ENCODE peak calls at places on chromosomes 6 and 20, in ten cellular contexts. I, U, J, B, X, Q, R, L, M and C are unnamed samples.

GRCh38 chr6:113076116-113076515 is 729.0 kb downstream of the RFPL4B start:
- DNase-seq in I (no peak), U (no peak), J (no peak), B (no peak), X (no peak), Q (no peak), R (no peak), L (no peak), M (no peak), C (no peak)

GRCh38 chr20:18307301-18307700 is 19.0 kb downstream of the ZNF133 start:
- DNase-seq in I (no peak), U (no peak), J (no peak), B (no peak), X (no peak), Q (no peak), R (no peak), L (no peak), M (no peak), C (no peak)

GRCh38 chr6:85065831-85066230 is 301.4 kb upstream of the TBX18 start:
- DNase-seq in I (no peak), U (no peak), J (no peak), B (no peak), X (no peak), Q (no peak), R (no peak), L (no peak), M (no peak), C (no peak)

GRCh38 chr6:149037026-149037734 is 280.3 kb upstream of the TAB2 start:
- DNase-seq in I (no peak), U (no peak), J (no peak), B (peak), X (no peak), Q (peak), R (no peak), L (no peak), M (no peak), C (peak)

GRCh38 chr6:169048185-169048584 is 205.5 kb downstream of the THBS2 start:
- DNase-seq in I (no peak), U (peak), J (no peak), B (no peak), X (no peak), Q (no peak), R (no peak), L (no peak), M (no peak), C (no peak)

GRCh38 chr6:105676837-105677236 is 274.0 kb upstream of the PREP start:
- DNase-seq in I (no peak), U (no peak), J (no peak), B (no peak), X (no peak), Q (no peak), R (no peak), L (no peak), M (no peak), C (no peak)

GRCh38 chr6:24974182-24975171 is 38.7 kb upstream of the RIPOR2 start:
- DNase-seq in I (no peak), U (no peak), J (no peak), B (no peak), X (no peak), Q (no peak), R (no peak), L (peak), M (peak), C (no peak)

GRCh38 chr6:26223213-26223612 is 136.0 kb downstream of the HFE start:
- DNase-seq in I (no peak), U (peak), J (no peak), B (no peak), X (no peak), Q (no peak), R (no peak), L (no peak), M (no peak), C (no peak)

GRCh38 chr6:151082079-151082478 is 157.7 kb upstream of the AKAP12 start:
- DNase-seq in I (no peak), U (no peak), J (no peak), B (no peak), X (no peak), Q (no peak), R (no peak), L (no peak), M (no peak), C (no peak)

GRCh38 chr6:133947302-133947900 is 5.6 kb upstream of the TBPL1 start:
- DNase-seq in I (no peak), U (peak), J (no peak), B (no peak), X (no peak), Q (no peak), R (no peak), L (no peak), M (no peak), C (no peak)

GRCh38 chr6:116280161-116280959 is 630 bp upstream of the TSPYL1 start:
- DNase-seq in I (no peak), U (peak), J (no peak), B (no peak), X (no peak), Q (no peak), R (no peak), L (no peak), M (no peak), C (no peak)

GRCh38 chr6:135503703-135504475 is 6.3 kb upstream of the AHI1 start:
- DNase-seq in I (no peak), U (no peak), J (no peak), B (no peak), X (no peak), Q (no peak), R (no peak), L (no peak), M (no peak), C (no peak)

GRCh38 chr20:3889489-3890409 is 562 bp downstream of the PANK2 start:
- DNase-seq in I (peak), U (peak), J (peak), B (no peak), X (peak), Q (no peak), R (no peak), L (peak), M (peak), C (no peak)

GRCh38 chr6:32568561-32568960 is 21.1 kb downstream of the HLA-DRB1 start:
- DNase-seq in I (no peak), U (no peak), J (no peak), B (no peak), X (no peak), Q (no peak), R (no peak), L (no peak), M (no peak), C (no peak)

GRCh38 chr6:134217110-134217509 is 100.8 kb downstream of the SGK1 start:
- DNase-seq in I (no peak), U (no peak), J (no peak), B (peak), X (no peak), Q (no peak), R (no peak), L (no peak), M (no peak), C (no peak)

GRCh38 chr20:57662313-57663240 is 42.4 kb upstream of the ZBP1 start:
- DNase-seq in I (no peak), U (no peak), J (no peak), B (no peak), X (no peak), Q (no peak), R (no peak), L (no peak), M (no peak), C (no peak)

GRCh38 chr6:30839666-30840065 is 44.7 kb upstream of the DDR1 start:
- DNase-seq in I (no peak), U (no peak), J (no peak), B (no peak), X (no peak), Q (no peak), R (no peak), L (no peak), M (no peak), C (no peak)

GRCh38 chr6:1789092-1789491 is 179.4 kb downstream of the FOXC1 start:
- DNase-seq in I (no peak), U (no peak), J (no peak), B (no peak), X (no peak), Q (no peak), R (no peak), L (no peak), M (no peak), C (no peak)

GRCh38 chr20:21101453-21102251 is 4.5 kb downstream of the LINC00237 start:
- DNase-seq in I (peak), U (peak), J (no peak), B (no peak), X (no peak), Q (no peak), R (no peak), L (no peak), M (peak), C (no peak)

GRCh38 chr6:139539852-139540251 is 165.4 kb upstream of the CITED2 start:
- DNase-seq in I (no peak), U (no peak), J (no peak), B (peak), X (no peak), Q (peak), R (peak), L (no peak), M (no peak), C (no peak)

GRCh38 chr20:57570145-57570850 is 9.4 kb downstream of the PCK1 start:
- DNase-seq in I (no peak), U (peak), J (no peak), B (no peak), X (no peak), Q (no peak), R (no peak), L (no peak), M (no peak), C (no peak)

GRCh38 chr20:6611911-6612614 is 155.4 kb upstream of the BMP2 start:
- DNase-seq in I (no peak), U (no peak), J (no peak), B (no peak), X (no peak), Q (no peak), R (no peak), L (no peak), M (no peak), C (no peak)

GRCh38 chr6:107692351-107692750 is 131.8 kb downstream of the SCML4 start:
- DNase-seq in I (no peak), U (no peak), J (no peak), B (peak), X (no peak), Q (no peak), R (no peak), L (no peak), M (no peak), C (no peak)

GRCh38 chr20:44017905-44018683 is 103.4 kb downstream of the TOX2 start:
- DNase-seq in I (no peak), U (peak), J (no peak), B (peak), X (no peak), Q (peak), R (no peak), L (no peak), M (no peak), C (peak)

GRCh38 chr20:60242836-60243520 is 284.8 kb downstream of the CDH26 start:
- DNase-seq in I (no peak), U (no peak), J (no peak), B (peak), X (no peak), Q (no peak), R (no peak), L (no peak), M (no peak), C (no peak)

GRCh38 chr20:51412333-51412761 is 130.2 kb downstream of the NFATC2 start:
- DNase-seq in I (no peak), U (no peak), J (no peak), B (no peak), X (no peak), Q (no peak), R (no peak), L (no peak), M (no peak), C (peak)

GRCh38 chr20:11170025-11170424 is 496.2 kb upstream of the JAG1 start:
- DNase-seq in I (no peak), U (no peak), J (no peak), B (no peak), X (no peak), Q (no peak), R (no peak), L (no peak), M (no peak), C (no peak)

GRCh38 chr6:100892116-100892515 is 11.0 kb upstream of the ASCC3 start:
- DNase-seq in I (no peak), U (no peak), J (no peak), B (no peak), X (no peak), Q (no peak), R (no peak), L (no peak), M (no peak), C (no peak)

GRCh38 chr6:139325003-139325600 is 33.3 kb upstream of the TXLNB start:
- DNase-seq in I (peak), U (no peak), J (no peak), B (no peak), X (no peak), Q (no peak), R (no peak), L (no peak), M (no peak), C (no peak)

GRCh38 chr6:132218063-132218696 is 183.1 kb downstream of the MOXD1 start:
- DNase-seq in I (peak), U (no peak), J (no peak), B (peak), X (no peak), Q (peak), R (no peak), L (no peak), M (no peak), C (no peak)

GRCh38 chr6:81896561-81896960 is 144.1 kb upstream of the TENT5A start:
- DNase-seq in I (no peak), U (no peak), J (no peak), B (peak), X (no peak), Q (no peak), R (no peak), L (no peak), M (no peak), C (no peak)

GRCh38 chr20:20367681-20368413 is at the start of gene INSM1:
- DNase-seq in I (no peak), U (peak), J (no peak), B (no peak), X (no peak), Q (no peak), R (no peak), L (no peak), M (no peak), C (no peak)

GRCh38 chr6:115091461-115091860 is 748.6 kb upstream of the HS3ST5 start:
- DNase-seq in I (no peak), U (no peak), J (no peak), B (no peak), X (no peak), Q (peak), R (no peak), L (no peak), M (no peak), C (no peak)

GRCh38 chr6:83221302-83221701 is 28.1 kb downstream of the RWDD2A start:
- DNase-seq in I (no peak), U (no peak), J (no peak), B (no peak), X (no peak), Q (no peak), R (no peak), L (no peak), M (no peak), C (no peak)

GRCh38 chr20:46135856-46136633 is 17.9 kb downstream of the CD40 start:
- DNase-seq in I (no peak), U (no peak), J (no peak), B (no peak), X (no peak), Q (no peak), R (no peak), L (no peak), M (no peak), C (no peak)

GRCh38 chr20:21191839-21192238 is 66.0 kb downstream of the KIZ start:
- DNase-seq in I (no peak), U (no peak), J (no peak), B (no peak), X (no peak), Q (no peak), R (no peak), L (no peak), M (no peak), C (no peak)

GRCh38 chr6:135182120-135182992 is 1.2 kb downstream of the MYB start:
- DNase-seq in I (peak), U (peak), J (no peak), B (no peak), X (peak), Q (no peak), R (no peak), L (no peak), M (peak), C (no peak)

GRCh38 chr6:3919130-3919628 is 70.0 kb downstream of the FAM50B start:
- DNase-seq in I (no peak), U (peak), J (no peak), B (peak), X (no peak), Q (peak), R (no peak), L (no peak), M (no peak), C (no peak)

GRCh38 chr6:110874880-110875547 is 429 bp downstream of the AMD1 start:
- DNase-seq in I (no peak), U (peak), J (no peak), B (no peak), X (peak), Q (no peak), R (peak), L (peak), M (no peak), C (no peak)